ENCODE peak calls at places on chromosomes 4 and X, in five cellular contexts. Z is GM13977, C is hippocampal formation, H is HCEC 1CT, N is NCI-H1436. F is an unnamed sample.

GRCh38 chr4:19382993-19383392 is 868.7 kb upstream of the SLIT2 start:
- DNase-seq in Z (no peak), C (no peak), N (no peak), H (no peak), F (no peak)

GRCh38 chrX:108036298-108036973 is 8.4 kb upstream of the VSIG1 start:
- DNase-seq in H (peak; percentile 80), C (no peak), N (peak; percentile 12), Z (no peak), F (peak; percentile 2)

GRCh38 chr4:7938513-7939376 is 916 bp downstream of the AFAP1 start:
- DNase-seq in Z (peak; percentile 35), N (no peak), C (no peak), H (peak; percentile 49), F (no peak)

GRCh38 chr4:20074450-20074849 is 177.3 kb upstream of the SLIT2 start:
- DNase-seq in Z (no peak), C (no peak), H (no peak), N (no peak), F (no peak)

GRCh38 chrX:85112270-85112669 is 108.6 kb downstream of the APOOL start:
- DNase-seq in Z (no peak), C (no peak), N (no peak), H (no peak), F (no peak)

GRCh38 chrX:150548684-150549083 is 19.7 kb upstream of the MTM1 start:
- DNase-seq in Z (no peak), H (peak; percentile 14), N (no peak), C (no peak), F (no peak)

GRCh38 chrX:134969726-134970125 is 21.1 kb upstream of the SMIM10 start:
- DNase-seq in C (no peak), N (no peak), H (peak; percentile 7), Z (no peak), F (no peak)

GRCh38 chr4:165967486-165967885 is 94.4 kb downstream of the TLL1 start:
- DNase-seq in H (no peak), C (no peak), Z (no peak), N (no peak), F (no peak)

GRCh38 chrX:149060921-149061320 is 444.2 kb downstream of the IDS start:
- DNase-seq in N (no peak), Z (no peak), H (no peak), C (no peak), F (no peak)

GRCh38 chr4:101169044-101170014 is 178.0 kb downstream of the PPP3CA start:
- DNase-seq in C (peak; percentile 67), H (peak; percentile 60), N (peak; percentile 75), Z (peak; percentile 19), F (peak; percentile 74)

GRCh38 chr4:18935956-18936355 is 914.4 kb upstream of the LCORL start:
- DNase-seq in N (no peak), Z (no peak), C (no peak), H (no peak), F (no peak)

F was measured in NCI-H510A treated with DMSO at 0.1 percent for 48 hours.